ENCODE peak calls at places on chromosome 15, in six cellular contexts. Y is endothelial cell of umbilical vein, F is spleen, M is suprapubic skin, H is GM23338, Q is GM12878. L is an unnamed sample.

GRCh38 chr15:52082197-52083036 is 30.2 kb downstream of the BCL2L10 start:
- DNase-seq in M (no peak), Y (no peak), Q (peak), F (no peak), H (no peak), L (no peak)

GRCh38 chr15:79078003-79078402 is 12.6 kb downstream of the RASGRF1 start:
- DNase-seq in Q (no peak), F (no peak), H (no peak), Y (no peak), M (no peak), L (no peak)

GRCh38 chr15:41999290-42000285 is 21.3 kb downstream of the PLA2G4E start:
- DNase-seq in F (no peak), Q (no peak), H (no peak), Y (no peak), M (no peak), L (no peak)

GRCh38 chr15:58590901-58591300 is 158.6 kb downstream of the ADAM10 start:
- DNase-seq in H (no peak), F (no peak), Q (no peak), M (no peak), Y (no peak), L (no peak)

GRCh38 chr15:88243895-88244787 is 12.4 kb downstream of the NTRK3 start:
- DNase-seq in M (no peak), Y (peak), F (no peak), H (peak), Q (no peak), L (no peak)

GRCh38 chr15:40055576-40056293 is 16.8 kb upstream of the SRP14 start:
- DNase-seq in F (peak), H (no peak), Y (no peak), M (peak), Q (no peak), L (peak)

GRCh38 chr15:99703603-99704443 is 29.4 kb downstream of the LYSMD4 start:
- DNase-seq in Y (peak), M (no peak), F (no peak), Q (no peak), H (peak), L (no peak)

GRCh38 chr15:91302588-91303439 is 202.8 kb downstream of the SV2B start:
- DNase-seq in H (peak), F (no peak), M (no peak), Y (peak), Q (peak), L (no peak)

GRCh38 chr15:79240036-79240435 is 42.5 kb upstream of the ANKRD34C start:
- DNase-seq in H (no peak), Q (no peak), M (no peak), Y (no peak), F (no peak), L (no peak)

GRCh38 chr15:43792761-43793493 is 807 bp downstream of the SERF2 start:
- DNase-seq in Y (peak), Q (no peak), H (peak), F (peak), M (no peak), L (peak)

GRCh38 chr15:77019476-77020331 is 24.8 kb downstream of the PSTPIP1 start:
- DNase-seq in F (peak), Y (no peak), M (no peak), H (no peak), Q (no peak), L (no peak)

GRCh38 chr15:38068600-38068999 is 134.2 kb downstream of the TMCO5A start:
- DNase-seq in Y (no peak), Q (no peak), F (no peak), H (no peak), M (no peak), L (no peak)

GRCh38 chr15:88193415-88193814 is 63.1 kb downstream of the NTRK3 start:
- DNase-seq in H (peak), M (no peak), Q (no peak), F (no peak), Y (no peak), L (no peak)

GRCh38 chr15:77144028-77144427 is 73.1 kb upstream of the TSPAN3 start:
- DNase-seq in Y (peak), M (no peak), F (no peak), H (no peak), Q (no peak), L (no peak)

GRCh38 chr15:80440024-80440423 is 35.8 kb downstream of the ARNT2 start:
- DNase-seq in Q (no peak), Y (no peak), H (no peak), F (no peak), M (no peak), L (no peak)
- TF ChIP-seq POLR2AphosphoS5 in Q (no peak), Y (no peak), H (no peak), F (no peak), M (no peak), L (no peak)

GRCh38 chr15:72368895-72369294 is 6.9 kb downstream of the HEXA start:
- DNase-seq in F (no peak), M (no peak), H (no peak), Q (no peak), Y (no peak), L (no peak)
- H3K27ac ChIP-seq in F (peak), M (no peak), H (no peak), Q (peak), Y (no peak), L (peak)

DNA sequence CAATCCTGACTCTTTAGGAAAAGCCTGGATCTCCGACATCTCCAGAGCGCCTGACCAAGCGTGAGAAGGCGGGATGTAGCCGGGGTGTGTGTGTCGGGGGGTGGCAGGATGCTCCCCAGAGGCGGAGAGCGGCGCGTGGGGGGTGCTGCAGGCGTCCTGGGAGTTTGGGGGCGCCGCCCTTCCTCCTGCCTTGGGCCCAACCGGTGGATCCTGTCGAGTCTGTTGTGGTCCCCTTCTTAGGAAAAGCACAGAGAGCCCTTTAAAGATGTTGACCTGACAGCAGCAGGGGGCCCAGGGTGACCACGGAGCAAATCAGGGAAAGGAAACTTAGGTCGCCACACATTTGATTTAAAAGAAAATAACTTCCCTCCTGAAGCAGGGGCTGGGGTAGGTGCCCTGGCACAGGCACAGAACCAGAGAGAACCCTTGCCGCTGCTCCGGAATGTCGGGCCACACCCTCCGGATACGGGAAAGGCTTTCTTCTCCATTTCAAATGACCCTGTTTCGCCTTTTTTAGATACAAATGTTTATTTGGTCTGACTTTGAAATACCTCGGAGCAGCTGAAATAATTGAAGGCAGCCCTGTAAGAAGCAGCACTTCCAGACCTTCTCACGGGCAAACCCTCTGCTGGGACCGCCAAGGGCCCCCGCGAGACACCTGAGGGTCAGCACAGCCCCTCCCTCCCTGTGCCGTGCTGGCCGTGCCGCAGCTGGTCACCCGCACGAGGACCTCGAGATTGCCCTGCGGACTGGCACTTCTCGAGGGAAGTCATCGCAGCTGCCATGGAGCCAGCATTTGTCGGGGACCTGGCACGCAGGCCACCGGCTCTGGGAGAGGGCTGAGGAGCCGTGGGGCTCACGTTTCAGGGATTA is 102.9 kb upstream of the KLF13 start:
- DNase-seq in H (peak), F (no peak), Q (no peak), Y (peak), M (no peak), L (peak)
- H3K4me3 ChIP-seq in H (peak), F (peak), Q (peak), Y (no peak), M (peak), L (peak)

GRCh38 chr15:56805466-56806146 is 72.3 kb upstream of the ZNF280D start:
- DNase-seq in H (no peak), M (no peak), Q (no peak), Y (peak), F (no peak), L (no peak)
- TF ChIP-seq POLR2AphosphoS5 in H (no peak), M (no peak), Q (no peak), Y (peak), F (no peak), L (no peak)

DNA sequence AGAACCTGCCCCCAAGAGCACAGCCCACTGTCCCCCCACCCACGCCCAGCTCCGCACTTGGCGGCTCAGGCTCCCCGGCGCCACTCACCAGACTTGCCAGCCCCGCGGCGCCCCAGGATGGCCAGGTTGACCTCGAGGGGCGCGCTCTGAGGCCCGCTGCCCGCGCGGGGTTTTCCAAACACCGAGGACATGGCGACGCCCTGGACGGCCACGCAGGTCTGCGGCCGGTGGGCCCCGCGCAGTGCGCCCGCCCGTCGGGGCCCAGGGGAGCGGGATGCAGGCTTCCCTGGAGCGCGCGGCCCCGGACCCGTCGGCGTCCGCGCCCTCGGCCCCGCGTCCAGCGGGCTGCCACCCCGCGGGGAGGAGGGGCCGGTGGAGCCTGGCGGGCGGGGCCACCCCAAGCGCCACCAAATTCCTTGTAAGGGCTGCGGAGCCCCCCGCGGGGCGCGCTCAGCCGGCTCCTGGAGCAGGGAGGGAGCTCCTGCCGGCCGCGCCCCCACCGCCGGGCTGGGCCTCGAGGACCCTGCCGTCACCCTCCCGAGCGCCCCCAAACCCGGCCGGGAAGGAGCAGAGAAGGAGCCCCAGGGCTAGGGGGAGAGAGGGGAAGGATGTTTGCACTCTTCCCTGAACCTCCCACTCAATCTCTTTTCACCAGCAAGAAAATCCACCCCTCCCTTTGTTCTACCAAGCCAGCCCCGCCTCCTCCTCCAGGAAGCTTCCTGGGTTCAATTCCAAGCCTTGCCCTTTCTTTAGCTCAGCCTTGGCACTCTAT is at the start of gene RASL12:
- DNase-seq in Y (no peak), Q (no peak), H (peak), F (no peak), M (no peak), L (no peak)
- H3K27ac ChIP-seq in Y (no peak), Q (no peak), H (no peak), F (peak), M (peak), L (peak)

GRCh38 chr15:63905558-63906265 is 72.0 kb upstream of the HERC1 start:
- DNase-seq in Q (no peak), F (no peak), M (no peak), H (no peak), Y (peak), L (no peak)

GRCh38 chr15:63905131-63905530 is 71.4 kb upstream of the HERC1 start:
- DNase-seq in Y (no peak), M (no peak), Q (no peak), H (no peak), F (peak), L (no peak)

GRCh38 chr15:63908281-63908680 is 74.5 kb upstream of the HERC1 start:
- DNase-seq in H (no peak), F (peak), Y (no peak), Q (no peak), M (no peak), L (peak)

GRCh38 chr15:63907521-63907920 is 73.8 kb upstream of the HERC1 start:
- DNase-seq in F (peak), Y (no peak), Q (no peak), M (no peak), H (no peak), L (no peak)

GRCh38 chr15:63906266-63906584 is 72.5 kb upstream of the HERC1 start:
- DNase-seq in Q (no peak), F (peak), Y (no peak), H (no peak), M (no peak), L (no peak)
- H3K4me3 ChIP-seq in Q (no peak), F (no peak), Y (no peak), H (no peak), M (no peak), L (no peak)

DNA sequence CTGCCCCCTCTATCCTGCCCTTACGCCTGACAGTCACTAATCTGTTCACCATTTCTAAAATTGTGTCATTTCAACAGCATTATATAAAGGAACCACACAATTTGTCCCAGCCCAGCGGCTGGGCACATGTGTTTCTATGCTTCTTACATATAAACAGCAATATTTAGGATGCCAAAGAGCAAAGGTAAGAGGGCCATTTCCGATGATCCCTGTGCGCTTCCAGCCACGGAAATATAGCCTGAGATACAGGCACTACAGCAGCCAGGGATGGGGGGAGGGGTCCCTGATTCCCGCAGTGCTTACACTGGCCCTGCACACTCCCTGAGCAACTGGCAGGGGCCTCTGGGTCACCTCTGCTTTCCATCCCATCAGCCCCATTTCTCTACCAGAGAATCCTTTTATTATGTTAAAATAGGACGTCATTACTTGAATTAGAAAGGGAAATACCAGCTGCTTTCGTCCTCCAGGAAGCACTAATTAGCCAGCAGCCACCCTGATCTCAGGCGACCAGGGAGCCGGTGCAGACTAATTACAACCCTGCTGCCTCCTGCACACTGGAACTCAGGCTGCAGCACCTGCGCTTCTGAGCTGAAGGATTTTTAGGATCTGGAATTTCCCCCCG is 372.1 kb upstream of the ATP10A start:
- DNase-seq in Y (no peak), H (peak), M (no peak), Q (no peak), F (no peak), L (no peak)
- TF ChIP-seq POLR2AphosphoS5 in Y (no peak), H (no peak), M (no peak), Q (no peak), F (no peak), L (no peak)

GRCh38 chr15:63169796-63170195 is 12.5 kb upstream of the RPS27L start:
- DNase-seq in H (no peak), F (no peak), M (no peak), Y (no peak), Q (no peak), L (no peak)

GRCh38 chr15:63178034-63178433 is 11.4 kb upstream of the RAB8B start:
- DNase-seq in H (no peak), F (no peak), Y (peak), Q (no peak), M (no peak), L (no peak)

GRCh38 chr15:63176302-63176701 is 13.1 kb upstream of the RAB8B start:
- DNase-seq in M (no peak), Q (no peak), H (no peak), Y (no peak), F (no peak), L (no peak)

GRCh38 chr15:63172376-63173115 is 15.3 kb upstream of the RPS27L start:
- DNase-seq in Q (no peak), H (no peak), Y (no peak), F (no peak), M (no peak), L (no peak)

DNA sequence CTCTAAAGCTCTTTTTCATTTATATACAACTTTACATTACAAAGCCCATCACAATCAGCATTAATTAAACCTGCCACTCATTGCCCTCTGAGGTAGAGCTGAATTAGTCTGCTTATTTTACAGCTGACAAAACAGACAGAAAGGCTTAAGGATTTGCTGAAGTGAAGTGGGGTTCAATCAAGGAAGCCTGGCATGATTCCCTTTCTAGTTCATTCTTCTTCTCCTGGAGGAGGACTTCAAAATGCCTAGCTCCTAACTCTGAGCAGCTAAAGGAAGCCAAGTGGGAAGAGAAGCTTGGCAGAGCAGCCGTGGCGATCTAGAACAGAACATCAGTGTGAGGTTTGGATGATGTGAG is 15.8 kb upstream of the RPS27L start:
- DNase-seq in Y (no peak), M (no peak), Q (no peak), H (no peak), F (no peak), L (no peak)
- H3K27ac ChIP-seq in Y (no peak), M (no peak), Q (no peak), H (no peak), F (no peak), L (no peak)

GRCh38 chr15:60655252-60655651 is 176.3 kb upstream of the ICE2 start:
- DNase-seq in Y (no peak), F (no peak), M (no peak), Q (no peak), H (no peak), L (no peak)

GRCh38 chr15:60661075-60661645 is 182.2 kb upstream of the ICE2 start:
- DNase-seq in Q (no peak), M (no peak), Y (no peak), H (peak), F (no peak), L (no peak)

GRCh38 chr15:60656041-60656440 is 177.1 kb upstream of the ICE2 start:
- DNase-seq in H (no peak), F (no peak), M (no peak), Q (no peak), Y (peak), L (no peak)

GRCh38 chr15:60656491-60657284 is 177.7 kb upstream of the ICE2 start:
- DNase-seq in Y (no peak), F (no peak), H (no peak), M (no peak), Q (no peak), L (no peak)

DNA sequence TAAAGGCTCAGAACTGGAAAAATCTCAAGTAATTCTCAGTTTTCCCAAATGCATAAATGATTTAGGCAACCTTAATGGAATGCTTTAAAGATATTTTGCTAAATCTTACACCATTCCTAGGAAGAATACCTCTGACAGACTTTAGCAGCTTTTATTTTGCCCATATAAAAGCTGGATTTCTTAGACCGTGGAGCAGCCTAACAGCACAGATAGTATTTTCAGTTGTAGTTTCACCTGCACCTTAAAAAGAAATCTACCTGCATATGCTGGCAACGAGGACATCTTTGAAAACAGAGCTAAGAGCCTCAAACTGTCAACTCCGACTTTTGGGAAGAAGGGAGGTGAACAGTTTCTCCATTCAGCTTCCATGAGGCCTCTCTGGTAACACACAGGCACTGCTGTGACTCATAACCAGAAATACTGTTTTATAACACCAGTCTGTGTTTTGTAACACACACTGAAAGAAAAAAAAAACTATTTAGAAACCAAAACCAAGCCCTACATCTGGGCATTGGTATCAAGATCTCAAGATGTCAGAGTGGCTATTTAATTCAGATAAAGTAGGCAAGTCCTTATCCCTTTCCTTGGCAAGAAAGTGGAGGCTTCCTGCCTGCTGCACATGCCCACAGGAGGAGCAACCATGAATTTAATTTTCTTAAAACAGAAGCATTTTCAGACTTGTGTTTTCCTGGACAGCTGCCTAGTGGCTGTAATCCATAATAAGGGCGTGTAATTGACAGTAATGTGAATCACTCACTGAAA is 181.5 kb upstream of the ICE2 start:
- DNase-seq in Q (no peak), M (no peak), Y (peak), F (no peak), H (no peak), L (no peak)
- H3K4me3 ChIP-seq in Q (no peak), M (peak), Y (no peak), F (no peak), H (no peak), L (no peak)